ENCODE peak calls at places on chromosomes 6 and 20, in ten cellular contexts. J, Y, G, L, O, E, N, H, F and R are unnamed samples.

GRCh38 chr6:14023855-14024254 is 93.7 kb upstream of the CD83 start:
- DNase-seq in J (no peak), Y (no peak), G (no peak), L (no peak), O (no peak), E (peak), N (no peak), H (no peak), F (no peak), R (no peak)

GRCh38 chr6:111447051-111447450 is 36.0 kb downstream of the REV3L start:
- DNase-seq in J (no peak), Y (no peak), G (no peak), L (no peak), O (no peak), E (no peak), N (no peak), H (no peak), F (no peak), R (no peak)

GRCh38 chr6:337782-338464 is 45.6 kb downstream of the DUSP22 start:
- DNase-seq in J (no peak), Y (no peak), G (no peak), L (no peak), O (peak), E (no peak), N (no peak), H (no peak), F (no peak), R (no peak)

GRCh38 chr20:57568088-57568896 is 7.4 kb downstream of the PCK1 start:
- DNase-seq in J (no peak), Y (no peak), G (no peak), L (no peak), O (no peak), E (no peak), N (no peak), H (no peak), F (no peak), R (no peak)

GRCh38 chr20:51366155-51366886 is 176.2 kb downstream of the NFATC2 start:
- DNase-seq in J (peak), Y (peak), G (peak), L (no peak), O (peak), E (peak), N (no peak), H (peak), F (peak), R (peak)

GRCh38 chr6:51398064-51398740 is 579.5 kb downstream of the TFAP2B start:
- DNase-seq in J (no peak), Y (no peak), G (no peak), L (no peak), O (no peak), E (peak), N (no peak), H (no peak), F (no peak), R (no peak)

GRCh38 chr20:32244959-32245358 is 32.5 kb upstream of the KIF3B start:
- DNase-seq in J (no peak), Y (no peak), G (no peak), L (no peak), O (no peak), E (no peak), N (no peak), H (no peak), F (no peak), R (no peak)

GRCh38 chr6:31822038-31822821 is 5.3 kb upstream of the HSPA1B start:
- DNase-seq in J (peak), Y (peak), G (peak), L (peak), O (peak), E (peak), N (peak), H (peak), F (peak), R (peak)

GRCh38 chr20:20462185-20462584 is 94.3 kb downstream of the INSM1 start:
- DNase-seq in J (no peak), Y (no peak), G (no peak), L (no peak), O (no peak), E (no peak), N (no peak), H (no peak), F (no peak), R (no peak)

GRCh38 chr20:49270736-49271135 is 7.1 kb downstream of the ZNFX1 start:
- DNase-seq in J (no peak), Y (no peak), G (no peak), L (no peak), O (no peak), E (no peak), N (no peak), H (no peak), F (no peak), R (no peak)

GRCh38 chr6:66772785-66773184 is 1065.8 kb upstream of the EYS start:
- DNase-seq in J (peak), Y (peak), G (peak), L (no peak), O (no peak), E (no peak), N (no peak), H (no peak), F (no peak), R (no peak)

GRCh38 chr20:24684421-24684871 is 215.0 kb downstream of the SYNDIG1 start:
- DNase-seq in J (peak), Y (no peak), G (no peak), L (no peak), O (no peak), E (no peak), N (no peak), H (peak), F (no peak), R (no peak)

GRCh38 chr6:24522090-24522820 is 27.5 kb downstream of the ALDH5A1 start:
- DNase-seq in J (no peak), Y (no peak), G (no peak), L (no peak), O (peak), E (no peak), N (no peak), H (peak), F (no peak), R (no peak)

GRCh38 chr6:107819976-107820551 is 4.0 kb downstream of the SCML4 start:
- DNase-seq in J (no peak), Y (peak), G (no peak), L (peak), O (peak), E (no peak), N (peak), H (peak), F (no peak), R (peak)

GRCh38 chr20:53939554-53940355 is 130.6 kb downstream of the BCAS1 start:
- DNase-seq in J (peak), Y (peak), G (peak), L (peak), O (peak), E (peak), N (peak), H (peak), F (peak), R (peak)

GRCh38 chr6:125787791-125788190 is 3.0 kb upstream of the NCOA7 start:
- DNase-seq in J (no peak), Y (peak), G (no peak), L (no peak), O (peak), E (peak), N (no peak), H (no peak), F (peak), R (no peak)

GRCh38 chr6:74091133-74091793 is 395.3 kb downstream of the CD109 start:
- DNase-seq in J (no peak), Y (peak), G (no peak), L (no peak), O (peak), E (peak), N (no peak), H (no peak), F (no peak), R (peak)

GRCh38 chr6:148294059-148294458 is 48.6 kb upstream of the SASH1 start:
- DNase-seq in J (no peak), Y (no peak), G (no peak), L (no peak), O (no peak), E (no peak), N (no peak), H (no peak), F (no peak), R (no peak)

GRCh38 chr6:20876016-20876415 is 341.8 kb downstream of the CDKAL1 start:
- DNase-seq in J (no peak), Y (peak), G (no peak), L (no peak), O (peak), E (peak), N (no peak), H (no peak), F (no peak), R (no peak)

GRCh38 chr6:12593720-12594540 is 122.6 kb upstream of the PHACTR1 start:
- DNase-seq in J (no peak), Y (peak), G (no peak), L (no peak), O (no peak), E (no peak), N (no peak), H (no peak), F (no peak), R (no peak)

GRCh38 chr6:73797861-73798260 is 101.9 kb downstream of the CD109 start:
- DNase-seq in J (no peak), Y (no peak), G (no peak), L (no peak), O (peak), E (no peak), N (no peak), H (no peak), F (no peak), R (no peak)

GRCh38 chr20:48758206-48758820 is 69.5 kb downstream of the PREX1 start:
- DNase-seq in J (no peak), Y (no peak), G (no peak), L (no peak), O (no peak), E (no peak), N (no peak), H (peak), F (no peak), R (no peak)

GRCh38 chr6:24864345-24864744 is 65.6 kb upstream of the ARMH2 start:
- DNase-seq in J (no peak), Y (no peak), G (no peak), L (no peak), O (peak), E (peak), N (no peak), H (no peak), F (no peak), R (no peak)

GRCh38 chr6:43647613-43648012 is 2.8 kb downstream of the RSPH9 start:
- DNase-seq in J (no peak), Y (no peak), G (no peak), L (no peak), O (no peak), E (no peak), N (no peak), H (no peak), F (no peak), R (no peak)

GRCh38 chr6:132411296-132411695 is 10.0 kb upstream of the MOXD1 start:
- DNase-seq in J (no peak), Y (no peak), G (no peak), L (no peak), O (no peak), E (no peak), N (no peak), H (no peak), F (no peak), R (no peak)

GRCh38 chr6:35152067-35152707 is 11.0 kb upstream of the TCP11 start:
- DNase-seq in J (no peak), Y (no peak), G (no peak), L (no peak), O (no peak), E (peak), N (no peak), H (no peak), F (no peak), R (no peak)

GRCh38 chr20:64164123-64164836 is at the start of gene MYT1:
- DNase-seq in J (no peak), Y (no peak), G (no peak), L (no peak), O (no peak), E (no peak), N (no peak), H (no peak), F (no peak), R (no peak)

GRCh38 chr6:159989882-159990480 is 21.1 kb downstream of the IGF2R start:
- DNase-seq in J (no peak), Y (no peak), G (no peak), L (no peak), O (peak), E (peak), N (no peak), H (no peak), F (no peak), R (no peak)

GRCh38 chr6:139473239-139473701 is 98.8 kb upstream of the CITED2 start:
- DNase-seq in J (peak), Y (no peak), G (no peak), L (peak), O (no peak), E (no peak), N (no peak), H (no peak), F (peak), R (no peak)

GRCh38 chr6:1136415-1136774 is 175.5 kb upstream of the FOXQ1 start:
- DNase-seq in J (no peak), Y (no peak), G (peak), L (no peak), O (peak), E (no peak), N (peak), H (no peak), F (no peak), R (peak)

GRCh38 chr6:1312444-1313363 is 806 bp downstream of the FOXQ1 start:
- DNase-seq in J (no peak), Y (peak), G (no peak), L (peak), O (no peak), E (no peak), N (no peak), H (no peak), F (no peak), R (no peak)

GRCh38 chr6:26607434-26608230 is 10.9 kb downstream of the ABT1 start:
- DNase-seq in J (no peak), Y (peak), G (peak), L (peak), O (peak), E (peak), N (no peak), H (peak), F (no peak), R (peak)

GRCh38 chr6:52394251-52394666 is 25.9 kb upstream of the EFHC1 start:
- DNase-seq in J (no peak), Y (no peak), G (no peak), L (no peak), O (no peak), E (no peak), N (no peak), H (no peak), F (no peak), R (no peak)

GRCh38 chr6:30325873-30326445 is 768 bp upstream of the TRIM39 start:
- DNase-seq in J (no peak), Y (peak), G (peak), L (peak), O (no peak), E (no peak), N (no peak), H (peak), F (peak), R (no peak)

GRCh38 chr20:35305682-35306556 is 13.7 kb upstream of the FAM83C start:
- DNase-seq in J (peak), Y (peak), G (no peak), L (no peak), O (peak), E (peak), N (no peak), H (peak), F (no peak), R (peak)

GRCh38 chr6:41966961-41967311 is 25.3 kb upstream of the CCND3 start:
- DNase-seq in J (no peak), Y (no peak), G (no peak), L (peak), O (peak), E (peak), N (no peak), H (no peak), F (no peak), R (peak)

GRCh38 chr6:54992789-54993188 is 146.2 kb downstream of the FAM83B start:
- DNase-seq in J (no peak), Y (no peak), G (no peak), L (peak), O (peak), E (no peak), N (no peak), H (no peak), F (no peak), R (no peak)
- TF ChIP-seq CTCF in J (no peak), Y (peak), G (no peak), L (peak), O (peak), E (peak), N (no peak), H (no peak), F (no peak), R (peak)

GRCh38 chr6:142335415-142335814 is 33.6 kb downstream of the ADGRG6 start:
- DNase-seq in J (no peak), Y (no peak), G (no peak), L (no peak), O (no peak), E (no peak), N (no peak), H (no peak), F (no peak), R (no peak)

GRCh38 chr6:142333431-142333830 is 31.6 kb downstream of the ADGRG6 start:
- DNase-seq in J (no peak), Y (no peak), G (no peak), L (no peak), O (no peak), E (no peak), N (no peak), H (no peak), F (no peak), R (no peak)

GRCh38 chr6:142334294-142334693 is 32.5 kb downstream of the ADGRG6 start:
- DNase-seq in J (no peak), Y (no peak), G (no peak), L (no peak), O (no peak), E (no peak), N (no peak), H (no peak), F (no peak), R (no peak)

GRCh38 chr6:142336787-142337186 is 35.0 kb downstream of the ADGRG6 start:
- DNase-seq in J (no peak), Y (no peak), G (no peak), L (no peak), O (no peak), E (no peak), N (no peak), H (no peak), F (no peak), R (no peak)

GRCh38 chr6:142336183-142336582 is 34.4 kb downstream of the ADGRG6 start:
- DNase-seq in J (no peak), Y (no peak), G (no peak), L (no peak), O (no peak), E (no peak), N (no peak), H (no peak), F (no peak), R (no peak)
- H3K27ac ChIP-seq in J (no peak), Y (no peak), G (no peak), L (no peak), O (no peak), E (no peak), N (no peak), H (no peak), F (no peak), R (no peak)

GRCh38 chr6:109393882-109394281 is 11.6 kb upstream of the CD164 start:
- DNase-seq in J (no peak), Y (no peak), G (no peak), L (no peak), O (peak), E (peak), N (no peak), H (peak), F (no peak), R (no peak)

GRCh38 chr6:109396319-109396718 is 14.1 kb upstream of the CD164 start:
- DNase-seq in J (no peak), Y (no peak), G (no peak), L (no peak), O (no peak), E (no peak), N (no peak), H (no peak), F (no peak), R (no peak)

GRCh38 chr6:109397020-109397419 is 14.8 kb upstream of the CD164 start:
- DNase-seq in J (no peak), Y (no peak), G (no peak), L (no peak), O (peak), E (peak), N (no peak), H (no peak), F (no peak), R (no peak)
- TF ChIP-seq CTCF in J (no peak), Y (peak), G (no peak), L (peak), O (peak), E (peak), N (peak), H (no peak), F (no peak), R (no peak)

DNA sequence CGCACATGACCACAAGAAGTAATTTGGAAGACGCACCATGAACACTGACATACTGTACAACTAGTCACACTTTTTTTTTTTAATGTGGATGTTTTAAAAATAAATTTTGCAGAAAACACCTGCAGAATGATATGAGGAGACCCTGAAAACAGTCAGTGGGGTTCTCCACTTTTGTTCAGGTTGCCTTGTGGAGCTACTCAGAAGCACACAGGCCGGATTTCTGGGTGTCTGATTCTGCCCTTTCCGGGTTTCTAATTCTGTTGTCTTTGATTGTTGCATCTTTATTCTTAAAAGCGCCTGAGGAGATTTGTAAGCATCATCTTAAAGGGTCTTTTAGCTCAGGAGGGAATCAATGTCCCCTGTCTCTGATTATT is 74.5 kb downstream of the SSR1 start:
- DNase-seq in J (no peak), Y (no peak), G (no peak), L (no peak), O (no peak), E (no peak), N (no peak), H (no peak), F (no peak), R (no peak)
- H3K27ac ChIP-seq in J (no peak), Y (peak), G (no peak), L (no peak), O (no peak), E (no peak), N (no peak), H (peak), F (no peak), R (peak)

GRCh38 chr6:36914227-36914794 is 28.6 kb downstream of the C6orf89 start:
- DNase-seq in J (no peak), Y (peak), G (no peak), L (peak), O (peak), E (peak), N (no peak), H (peak), F (no peak), R (peak)
- TF ChIP-seq CTCF in J (no peak), Y (peak), G (no peak), L (peak), O (peak), E (peak), N (peak), H (peak), F (no peak), R (no peak)

GRCh38 chr20:44936510-44936909 is 23.7 kb downstream of the TOMM34 start:
- DNase-seq in J (no peak), Y (no peak), G (no peak), L (no peak), O (no peak), E (no peak), N (no peak), H (no peak), F (no peak), R (no peak)

GRCh38 chr20:44943828-44944227 is 16.4 kb downstream of the TOMM34 start:
- DNase-seq in J (no peak), Y (no peak), G (no peak), L (no peak), O (no peak), E (no peak), N (no peak), H (no peak), F (no peak), R (no peak)

GRCh38 chr20:44941292-44941691 is 18.9 kb downstream of the TOMM34 start:
- DNase-seq in J (no peak), Y (no peak), G (no peak), L (no peak), O (no peak), E (no peak), N (no peak), H (no peak), F (no peak), R (no peak)

GRCh38 chr20:44942264-44942973 is 17.8 kb downstream of the TOMM34 start:
- DNase-seq in J (no peak), Y (no peak), G (no peak), L (no peak), O (no peak), E (no peak), N (no peak), H (no peak), F (no peak), R (no peak)

GRCh38 chr20:44938637-44939036 is 21.6 kb downstream of the TOMM34 start:
- DNase-seq in J (no peak), Y (no peak), G (no peak), L (no peak), O (no peak), E (no peak), N (no peak), H (no peak), F (no peak), R (no peak)
- H3K27ac ChIP-seq in J (no peak), Y (no peak), G (peak), L (no peak), O (no peak), E (no peak), N (no peak), H (no peak), F (no peak), R (peak)

GRCh38 chr6:157246771-157247484 is 76.4 kb downstream of the TMEM242 start:
- DNase-seq in J (no peak), Y (no peak), G (no peak), L (no peak), O (no peak), E (no peak), N (no peak), H (no peak), F (no peak), R (no peak)
- TF ChIP-seq CTCF in J (no peak), Y (no peak), G (no peak), L (peak), O (no peak), E (no peak), N (no peak), H (no peak), F (no peak), R (no peak)

DNA sequence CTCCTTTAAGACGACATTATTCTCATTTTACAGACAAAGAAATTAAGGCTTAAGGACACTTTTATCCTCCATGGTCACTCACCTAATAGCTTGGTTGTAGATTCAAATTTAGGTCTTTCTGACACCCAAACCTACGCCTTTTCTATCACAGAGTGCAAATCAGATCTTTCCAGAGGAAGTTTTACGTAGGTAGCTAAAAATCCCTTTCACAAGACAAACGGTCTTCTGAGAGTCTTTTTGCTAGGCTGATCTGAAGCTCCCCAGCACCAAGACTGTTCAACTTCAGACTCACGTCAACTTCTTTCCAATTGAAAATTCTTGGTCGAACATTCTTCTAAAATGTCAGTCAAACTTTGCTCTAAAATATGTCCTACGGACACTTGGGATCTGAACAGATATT is 46.5 kb downstream of the BLOC1S5 start:
- DNase-seq in J (no peak), Y (no peak), G (no peak), L (no peak), O (no peak), E (no peak), N (no peak), H (no peak), F (no peak), R (no peak)
- H3K27ac ChIP-seq in J (no peak), Y (no peak), G (peak), L (no peak), O (no peak), E (no peak), N (no peak), H (no peak), F (no peak), R (no peak)